ENCODE peak calls at places on chromosomes 7 and 10, in six cellular contexts. U, M, R, F, H and V are unnamed samples.

GRCh38 chr10:61987951-61988379 is 86.5 kb downstream of the ARID5B start:
- DNase-seq in U (no peak), M (no peak), R (no peak), F (no peak), H (peak), V (no peak)

GRCh38 chr7:135645296-135645904 is 16.9 kb upstream of the STMP1 start:
- DNase-seq in U (no peak), M (peak), R (no peak), F (peak), H (peak), V (no peak)

GRCh38 chr7:158355456-158356065 is 232.1 kb downstream of the PTPRN2 start:
- DNase-seq in U (peak), M (no peak), R (no peak), F (no peak), H (no peak), V (no peak)

GRCh38 chr7:36088553-36088952 is 64.5 kb upstream of the EEPD1 start:
- DNase-seq in U (no peak), M (no peak), R (no peak), F (no peak), H (no peak), V (no peak)

GRCh38 chr10:17161788-17162187 is 32.2 kb upstream of the CUBN start:
- DNase-seq in U (no peak), M (no peak), R (no peak), F (no peak), H (no peak), V (no peak)

GRCh38 chr7:78020131-78020873 is 221.7 kb downstream of the PHTF2 start:
- DNase-seq in U (peak), M (peak), R (no peak), F (peak), H (peak), V (no peak)

GRCh38 chr7:24885305-24885704 is 94.7 kb downstream of the OSBPL3 start:
- DNase-seq in U (peak), M (no peak), R (no peak), F (peak), H (no peak), V (no peak)

GRCh38 chr10:60649485-60650271 is 128.6 kb upstream of the CDK1 start:
- DNase-seq in U (no peak), M (no peak), R (no peak), F (no peak), H (no peak), V (no peak)

GRCh38 chr7:143396182-143396581 is 12.5 kb downstream of the EPHA1 start:
- DNase-seq in U (no peak), M (no peak), R (peak), F (no peak), H (no peak), V (no peak)

GRCh38 chr10:127527891-127528290 is 21.2 kb upstream of the NPS start:
- DNase-seq in U (no peak), M (no peak), R (no peak), F (no peak), H (no peak), V (no peak)